ENCODE peak calls at places on chromosomes 4 and X, in eight cellular contexts. J is fibroblast of lung; F is activated CD8-positive, alpha-beta memory T cell treated with anti-CD3 and anti-CD28 coated beads, Interleukin-2, amount 50 U/mL, for 48 hours; P is sciatic nerve; N is EL; A is activated gamma-delta T cell treated with Interleukin-2 at 50 U/mL for 16 hours; B is NCI-H1417; Q is amygdala. D is an unnamed sample.

GRCh38 chr4:74660866-74661265 is 133.5 kb downstream of the BTC start:
- DNase-seq in J (no peak), F (no peak), P (no peak), N (no peak), A (no peak), B (no peak), Q (no peak), D (no peak)

GRCh38 chr4:112510191-112510467 is 5.9 kb downstream of the NEUROG2 start:
- DNase-seq in J (no peak), F (no peak), P (no peak), N (no peak), A (no peak), B (no peak), Q (no peak), D (no peak)

GRCh38 chr4:60463846-60464502 is 736.2 kb upstream of the ADGRL3 start:
- DNase-seq in J (peak; percentile 1), F (no peak), P (no peak), N (peak; percentile 32), A (no peak), B (no peak), Q (no peak), D (no peak)

GRCh38 chr4:79578613-79579012 is 170.6 kb upstream of the GK2 start:
- DNase-seq in J (no peak), F (no peak), P (no peak), N (no peak), A (no peak), B (no peak), Q (no peak), D (no peak)

GRCh38 chrX:33171071-33171470 is 40.3 kb downstream of the DMD start:
- DNase-seq in J (no peak), F (no peak), P (no peak), N (no peak), A (no peak), B (no peak), Q (no peak), D (no peak)

GRCh38 chr4:158157412-158157811 is 15.4 kb downstream of the GASK1B start:
- DNase-seq in J (no peak), F (no peak), P (no peak), N (no peak), A (no peak), B (no peak), Q (no peak), D (no peak)

GRCh38 chr4:140497776-140498636 is at the start of gene MGAT4D:
- DNase-seq in J (peak; percentile 6), F (no peak), P (no peak), N (no peak), A (no peak), B (no peak), Q (no peak), D (peak; percentile 11)

GRCh38 chr4:55157559-55158277 is 32.3 kb upstream of the KDR start:
- DNase-seq in J (no peak), F (no peak), P (no peak), N (no peak), A (no peak), B (no peak), Q (no peak), D (no peak)

GRCh38 chr4:25379591-25379990 is 2.5 kb downstream of the ANAPC4 start:
- DNase-seq in J (no peak), F (no peak), P (no peak), N (no peak), A (no peak), B (no peak), Q (no peak), D (no peak)

GRCh38 chr4:101271516-101271915 is 75.8 kb downstream of the PPP3CA start:
- DNase-seq in J (peak; percentile 18), F (no peak), P (no peak), N (no peak), A (no peak), B (no peak), Q (no peak), D (no peak)

GRCh38 chr4:77040265-77040664 is 35.5 kb downstream of the CCNI start:
- DNase-seq in J (peak; percentile 83), F (no peak), P (no peak), N (peak; percentile 68), A (no peak), B (no peak), Q (no peak), D (no peak)

GRCh38 chrX:102658551-102658950 is 7.3 kb downstream of the GPRASP1 start:
- DNase-seq in J (no peak), F (no peak), P (no peak), N (no peak), A (no peak), B (no peak), Q (no peak), D (no peak)

GRCh38 chr4:41590591-41590990 is 52.6 kb downstream of the LIMCH1 start:
- DNase-seq in J (no peak), F (no peak), P (no peak), N (peak; percentile 36), A (no peak), B (peak; percentile 64), Q (no peak), D (no peak)

GRCh38 chrX:36436286-36436860 is 516.8 kb downstream of the CFAP47 start:
- DNase-seq in J (no peak), F (no peak), P (no peak), N (peak; percentile 22), A (no peak), B (no peak), Q (no peak), D (no peak)

GRCh38 chr4:81504685-81505598 is 33.2 kb upstream of the RASGEF1B start:
- DNase-seq in J (no peak), F (peak; percentile 74), P (peak; percentile 74), N (no peak), A (peak; percentile 34), B (no peak), Q (no peak), D (peak; percentile 23)

GRCh38 chr4:179447308-179447707 is 2005.1 kb upstream of the AGA start:
- DNase-seq in J (peak; percentile 85), F (no peak), P (no peak), N (no peak), A (no peak), B (no peak), Q (peak; percentile 2), D (no peak)

GRCh38 chr4:138252551-138252950 is 10.4 kb upstream of the SLC7A11 start:
- DNase-seq in J (no peak), F (no peak), P (no peak), N (peak; percentile 49), A (no peak), B (no peak), Q (no peak), D (no peak)

GRCh38 chr4:184810720-184811119 is 15.0 kb downstream of the ACSL1 start:
- DNase-seq in J (no peak), F (no peak), P (no peak), N (no peak), A (no peak), B (no peak), Q (no peak), D (no peak)

D was measured in B cell.